ENCODE peak calls at places on chromosomes 16 and 17, in five cellular contexts. L is A549, N is PC-3, U is choroid plexus epithelial cell, R is GM13976. V is an unnamed sample.

GRCh38 chr17:77098884-77099545 is 41.8 kb upstream of the SEC14L1 start:
- DNase-seq in L (no peak), N (no peak), U (peak), R (no peak), V (no peak)

GRCh38 chr17:63170795-63171194 is 204.8 kb downstream of the TANC2 start:
- DNase-seq in L (no peak), N (no peak), U (no peak), R (no peak), V (no peak)

GRCh38 chr17:28811594-28812135 is 30.9 kb downstream of the FAM222B start:
- DNase-seq in L (peak), N (peak), U (peak), R (peak), V (peak)

GRCh38 chr16:5349661-5350060 is 252.1 kb upstream of the EEF2KMT start:
- DNase-seq in L (no peak), N (no peak), U (no peak), R (no peak), V (no peak)

GRCh38 chr17:46765491-46765890 is 53.0 kb downstream of the WNT3 start:
- DNase-seq in L (no peak), N (no peak), U (no peak), R (no peak), V (no peak)

GRCh38 chr17:65181237-65182061 is 44.3 kb downstream of the RGS9 start:
- DNase-seq in L (no peak), N (no peak), U (no peak), R (peak), V (peak)

GRCh38 chr16:27303256-27304100 is 10.3 kb upstream of the IL4R start:
- DNase-seq in L (no peak), N (no peak), U (no peak), R (no peak), V (no peak)

GRCh38 chr16:78608305-78608776 is 508.9 kb downstream of the WWOX start:
- DNase-seq in L (no peak), N (no peak), U (no peak), R (no peak), V (no peak)

GRCh38 chr17:7997186-7997585 is 5.2 kb upstream of the GUCY2D start:
- DNase-seq in L (peak), N (peak), U (peak), R (no peak), V (no peak)

GRCh38 chr17:77819497-77819896 is 139.0 kb upstream of the TNRC6C start:
- DNase-seq in L (no peak), N (no peak), U (no peak), R (no peak), V (no peak)

GRCh38 chr17:74639704-74640142 is 16.2 kb upstream of the CD300E start:
- DNase-seq in L (no peak), N (no peak), U (no peak), R (no peak), V (no peak)

GRCh38 chr16:27312580-27313421 is 973 bp upstream of the IL4R start:
- DNase-seq in L (no peak), N (no peak), U (no peak), R (no peak), V (no peak)

GRCh38 chr17:17781591-17782424 is 55.0 kb downstream of the SREBF1 start:
- DNase-seq in L (peak), N (peak), U (peak), R (no peak), V (peak)

GRCh38 chr17:77875881-77876509 is 82.5 kb upstream of the TNRC6C start:
- DNase-seq in L (peak), N (peak), U (no peak), R (no peak), V (no peak)

GRCh38 chr17:37820313-37821024 is 75.6 kb upstream of the HNF1B start:
- DNase-seq in L (no peak), N (no peak), U (no peak), R (peak), V (peak)

GRCh38 chr17:51018541-51018940 is 102.1 kb downstream of the SPAG9 start:
- DNase-seq in L (no peak), N (no peak), U (no peak), R (no peak), V (no peak)

GRCh38 chr16:27449434-27450188 is 47.6 kb downstream of the IL21R start:
- DNase-seq in L (no peak), N (no peak), U (no peak), R (peak), V (peak)

GRCh38 chr17:75273968-75274708 is 3.1 kb upstream of the MIF4GD start:
- DNase-seq in L (peak), N (peak), U (peak), R (no peak), V (no peak)

GRCh38 chr17:44636562-44636961 is 19.7 kb upstream of the MEIOC start:
- DNase-seq in L (peak), N (peak), U (peak), R (no peak), V (no peak)

GRCh38 chr17:7858487-7858832 is 657 bp downstream of the CYB5D1 start:
- DNase-seq in L (peak), N (peak), U (peak), R (no peak), V (no peak)

GRCh38 chr17:1275962-1276736 is 3.3 kb upstream of the TRARG1 start:
- DNase-seq in L (peak), N (peak), U (peak), R (peak), V (peak)

GRCh38 chr17:40168262-40168832 is 8.9 kb upstream of the RAPGEFL1 start:
- DNase-seq in L (peak), N (peak), U (peak), R (peak), V (peak)

GRCh38 chr16:27967169-27967568 is 96.3 kb downstream of the GSG1L start:
- DNase-seq in L (no peak), N (no peak), U (no peak), R (no peak), V (no peak)

GRCh38 chr17:44557653-44558285 is 485 bp downstream of the FZD2 start:
- DNase-seq in L (peak), N (no peak), U (peak), R (peak), V (peak)

GRCh38 chr16:64590516-64590915 is 531.3 kb downstream of the CDH11 start:
- DNase-seq in L (peak), N (peak), U (peak), R (no peak), V (no peak)

GRCh38 chr17:1055231-1055630 is 58.3 kb downstream of the TIMM22 start:
- DNase-seq in L (no peak), N (no peak), U (no peak), R (no peak), V (no peak)

GRCh38 chr16:85461814-85462404 is 151.2 kb upstream of the GSE1 start:
- DNase-seq in L (no peak), N (no peak), U (peak), R (no peak), V (no peak)

GRCh38 chr17:51164911-51165679 is 1.1 kb upstream of the NME2 start:
- DNase-seq in L (peak), N (no peak), U (no peak), R (no peak), V (no peak)

GRCh38 chr17:47700471-47701449 is 6.8 kb downstream of the TBKBP1 start:
- DNase-seq in L (no peak), N (no peak), U (no peak), R (no peak), V (no peak)

GRCh38 chr17:28043296-28043695 is 819 bp downstream of the NLK start:
- DNase-seq in L (no peak), N (no peak), U (no peak), R (no peak), V (no peak)

GRCh38 chr16:63201851-63202250 is 1165.6 kb upstream of the CDH8 start:
- DNase-seq in L (no peak), N (no peak), U (no peak), R (no peak), V (no peak)

GRCh38 chr17:9141423-9141753 is 120.1 kb downstream of the NTN1 start:
- DNase-seq in L (no peak), N (no peak), U (no peak), R (no peak), V (no peak)

GRCh38 chr17:40617678-40618240 is 29.9 kb downstream of the SMARCE1 start:
- DNase-seq in L (no peak), N (peak), U (no peak), R (peak), V (no peak)

GRCh38 chr17:62921837-62922236 is 44.2 kb upstream of the TANC2 start:
- DNase-seq in L (no peak), N (no peak), U (no peak), R (no peak), V (no peak)

GRCh38 chr16:57082664-57083063 is 9.7 kb upstream of the CPNE2 start:
- DNase-seq in L (no peak), N (no peak), U (no peak), R (no peak), V (no peak)

GRCh38 chr16:57084996-57085395 is 7.4 kb upstream of the CPNE2 start:
- DNase-seq in L (no peak), N (no peak), U (no peak), R (no peak), V (no peak)

GRCh38 chr16:57083469-57083868 is 8.9 kb upstream of the CPNE2 start:
- DNase-seq in L (no peak), N (no peak), U (no peak), R (no peak), V (no peak)

GRCh38 chr16:57081744-57082143 is 10.6 kb upstream of the CPNE2 start:
- DNase-seq in L (no peak), N (no peak), U (no peak), R (no peak), V (no peak)

DNA sequence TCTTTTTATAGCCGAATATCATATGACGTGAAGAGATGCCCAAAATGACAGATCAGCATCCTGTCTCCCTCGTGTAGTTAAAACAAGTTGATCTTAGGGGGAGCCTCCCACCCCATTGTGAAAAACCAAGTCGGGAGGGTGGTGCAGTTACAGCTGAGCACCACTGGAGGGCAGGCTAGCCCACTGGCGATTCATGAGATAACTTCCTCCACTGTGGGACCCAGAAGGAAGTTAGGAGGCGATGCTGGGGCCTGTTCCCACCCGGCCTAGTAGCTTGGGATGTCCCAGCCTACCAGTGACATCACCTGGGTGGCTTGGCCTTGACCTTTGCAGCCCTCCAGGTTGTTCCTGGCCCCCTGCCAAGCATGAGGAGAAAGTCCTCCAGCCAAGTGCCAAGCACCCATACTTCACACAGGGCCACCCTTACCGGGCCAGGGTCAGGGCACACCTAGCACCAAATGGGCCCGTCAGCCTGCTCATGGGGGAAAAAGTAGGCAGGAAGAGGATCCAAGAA is 8.1 kb upstream of the CPNE2 start:
- DNase-seq in L (peak), N (peak), U (peak), R (peak), V (peak)
- TF ChIP-seq CTCF in L (peak), N (peak), U (peak), R (peak), V (peak)

DNA sequence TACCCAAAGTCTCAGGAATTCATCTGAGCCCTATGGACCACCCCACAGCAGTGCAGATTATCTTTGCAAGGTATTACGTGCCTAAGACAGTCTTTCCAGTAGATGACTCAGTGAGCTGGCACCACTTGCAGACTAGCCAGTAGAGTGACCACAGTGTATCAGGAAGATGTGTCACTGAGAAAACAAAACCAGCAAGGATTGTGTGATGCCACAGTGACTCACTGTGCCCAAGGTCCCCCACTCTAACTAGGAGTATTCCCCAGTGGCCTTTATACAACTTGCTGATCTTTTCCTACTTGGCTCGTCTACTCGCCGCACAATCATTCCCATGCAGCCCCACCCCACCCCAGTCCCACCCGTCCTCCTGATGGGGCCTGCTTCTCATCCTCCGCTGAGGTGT is 26.8 kb upstream of the PRKCA start:
- DNase-seq in L (peak), N (peak), U (peak), R (no peak), V (no peak)
- TF ChIP-seq CTCF in L (peak), N (no peak), U (no peak), R (no peak), V (no peak)

DNA sequence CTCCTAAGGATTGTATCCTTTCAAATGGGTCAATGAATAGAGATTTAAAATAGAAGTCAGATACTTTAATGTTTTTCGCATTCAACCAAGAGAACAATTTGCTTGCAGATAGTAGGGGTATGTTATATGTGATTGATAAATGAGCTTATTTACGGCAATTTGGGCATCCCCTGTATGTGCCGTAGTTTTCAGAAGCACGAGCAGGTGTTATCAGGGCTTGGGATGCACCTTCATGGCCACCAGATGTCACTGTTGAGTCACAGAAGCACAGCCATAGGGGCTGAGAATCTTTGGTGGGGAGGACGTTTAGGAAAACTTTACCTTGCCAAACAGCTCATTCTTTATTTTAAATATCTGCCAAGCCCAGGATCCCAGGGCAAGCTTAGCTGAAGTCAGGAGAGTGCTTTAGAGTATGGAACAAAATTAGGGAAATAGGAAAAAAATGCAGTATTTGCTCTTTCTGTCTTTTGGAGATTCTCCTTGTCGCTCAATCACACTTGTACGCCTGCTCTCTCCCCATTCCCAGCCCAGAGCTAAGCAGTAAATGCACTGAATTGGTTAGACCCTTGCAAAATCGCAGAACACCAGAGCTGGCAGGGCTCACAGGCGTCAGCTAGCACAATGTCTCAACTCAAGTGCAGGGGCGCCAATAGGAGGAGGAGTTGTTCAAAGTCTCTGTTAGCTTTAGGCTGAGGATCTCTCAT is 93.6 kb upstream of the MPHOSPH6 start:
- DNase-seq in L (peak), N (peak), U (peak), R (peak), V (peak)
- TF ChIP-seq CTCF in L (peak), N (peak), U (peak), R (peak), V (peak)

GRCh38 chr16:30972872-30973271 is 12.1 kb upstream of the HSD3B7 start:
- DNase-seq in L (peak), N (no peak), U (peak), R (no peak), V (no peak)
- TF ChIP-seq CTCF in L (no peak), N (no peak), U (peak), R (peak), V (no peak)

GRCh38 chr16:55495616-55496289 is 13.1 kb upstream of the LPCAT2 start:
- DNase-seq in L (no peak), N (no peak), U (peak), R (peak), V (no peak)

GRCh38 chr16:55492756-55493380 is 13.9 kb downstream of the MMP2 start:
- DNase-seq in L (no peak), N (no peak), U (no peak), R (no peak), V (no peak)

GRCh38 chr16:55496509-55497145 is 12.2 kb upstream of the LPCAT2 start:
- DNase-seq in L (no peak), N (no peak), U (no peak), R (peak), V (no peak)

GRCh38 chr16:55497558-55497957 is 11.3 kb upstream of the LPCAT2 start:
- DNase-seq in L (no peak), N (no peak), U (no peak), R (no peak), V (no peak)

GRCh38 chr16:55494994-55495421 is 13.9 kb upstream of the LPCAT2 start:
- DNase-seq in L (peak), N (peak), U (peak), R (no peak), V (no peak)
- TF ChIP-seq CTCF in L (no peak), N (peak), U (peak), R (no peak), V (no peak)

DNA sequence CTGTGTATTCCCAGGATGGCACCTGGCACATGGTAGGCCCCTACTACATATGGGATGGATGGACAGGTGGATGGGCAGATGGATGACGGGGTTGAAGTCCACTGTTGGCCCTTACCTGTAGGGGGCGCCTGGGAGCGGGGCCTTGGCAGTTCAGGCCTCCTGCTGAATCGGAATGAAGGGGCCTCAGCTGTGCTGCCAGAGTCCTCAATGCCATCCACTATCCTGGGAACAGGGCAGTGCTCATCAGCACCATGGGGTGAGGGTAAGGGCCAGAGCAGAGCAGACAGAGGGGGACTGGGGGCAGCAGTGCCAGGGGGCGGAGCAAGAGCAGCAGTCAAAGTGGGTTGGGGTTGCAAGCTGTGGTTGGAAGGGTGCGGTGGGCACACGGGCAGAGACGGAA is 8.3 kb upstream of the RAB5C start:
- DNase-seq in L (peak), N (no peak), U (no peak), R (peak), V (peak)
- TF ChIP-seq CTCF in L (peak), N (no peak), U (peak), R (peak), V (peak)

GRCh38 chr16:87133966-87134945 is 182.9 kb downstream of the C16orf95 start:
- DNase-seq in L (no peak), N (no peak), U (no peak), R (no peak), V (no peak)

GRCh38 chr16:87132361-87133014 is 184.7 kb downstream of the C16orf95 start:
- DNase-seq in L (no peak), N (peak), U (peak), R (no peak), V (no peak)

GRCh38 chr16:87131061-87131995 is 185.9 kb downstream of the C16orf95 start:
- DNase-seq in L (no peak), N (no peak), U (no peak), R (no peak), V (no peak)

GRCh38 chr16:87131996-87132345 is 185.2 kb downstream of the C16orf95 start:
- DNase-seq in L (no peak), N (no peak), U (no peak), R (no peak), V (no peak)

GRCh38 chr16:87133112-87133850 is 183.9 kb downstream of the C16orf95 start:
- DNase-seq in L (no peak), N (no peak), U (no peak), R (no peak), V (no peak)
- TF ChIP-seq CTCF in L (no peak), N (no peak), U (no peak), R (no peak), V (no peak)

DNA sequence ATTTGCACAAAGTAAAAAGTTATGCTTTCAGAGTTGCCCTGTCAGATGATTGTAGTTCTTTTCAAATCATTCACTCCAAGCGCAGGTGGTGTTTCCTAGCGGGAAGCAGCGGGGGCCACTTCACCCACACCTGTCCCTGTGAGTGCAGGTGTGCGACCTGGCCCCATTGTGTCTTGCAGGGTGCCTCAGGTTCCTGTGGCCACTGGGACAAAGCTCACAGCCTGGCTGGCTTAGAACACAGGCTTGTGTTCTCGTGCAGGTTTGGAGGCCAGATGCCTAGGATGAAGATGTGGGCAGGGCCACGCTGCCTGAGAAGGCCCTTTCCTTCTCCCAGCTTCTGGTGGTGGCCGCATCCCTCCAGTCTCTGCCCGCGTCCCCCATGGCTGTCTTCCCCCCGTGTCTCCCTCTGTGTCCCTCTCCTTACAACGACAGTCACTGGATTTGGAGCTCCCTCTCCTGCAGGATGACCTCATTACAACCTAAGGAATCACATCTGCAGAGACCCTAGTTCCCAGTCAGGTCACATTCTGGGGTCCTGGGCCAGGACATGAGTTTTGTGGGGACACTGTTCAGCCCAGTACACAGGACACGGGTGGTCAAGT is 90.5 kb downstream of the NPIPB11 start:
- DNase-seq in L (no peak), N (peak), U (no peak), R (no peak), V (no peak)
- TF ChIP-seq CTCF in L (peak), N (peak), U (no peak), R (no peak), V (no peak)

DNA sequence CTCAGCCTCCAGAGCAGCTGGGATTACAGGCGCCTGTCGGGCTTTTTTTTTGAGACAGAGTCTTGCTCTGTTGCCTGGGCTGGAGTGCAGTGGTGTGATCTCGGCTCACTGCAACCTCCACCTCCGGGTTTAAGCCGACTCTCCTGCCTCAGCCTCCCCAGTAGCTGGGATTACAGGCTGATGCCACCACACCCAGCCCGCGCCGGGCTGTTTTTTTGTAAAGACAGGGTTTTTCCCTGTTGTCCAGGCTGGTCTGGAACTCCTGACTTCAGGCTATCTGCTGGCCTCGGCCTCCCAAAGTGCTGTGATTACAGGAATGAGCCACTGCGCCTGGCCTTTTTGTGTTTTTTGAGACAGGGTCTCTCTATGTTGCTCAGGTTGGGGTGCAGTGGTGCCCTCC is 27.4 kb upstream of the SPNS3 start:
- DNase-seq in L (no peak), N (no peak), U (no peak), R (no peak), V (no peak)
- TF ChIP-seq CTCF in L (no peak), N (no peak), U (no peak), R (no peak), V (no peak)